ENCODE peak calls at places on chromosomes 16 and 17, in four cellular contexts. One of them, this sample, is unnamed.

GRCh38 chr17:67779098-67779672 is 46.1 kb upstream of the BPTF start:
- DNase-seq in AG10803: peak; percentile 47
- DNase-seq in OCI-LY7: peak; percentile 30
- DNase-seq in transverse colon: peak; percentile 27
- DNase-seq in this sample: no peak

GRCh38 chr17:35577826-35578194 is 561 bp downstream of the PEX12 start:
- DNase-seq in OCI-LY7: no peak
- DNase-seq in transverse colon: peak; percentile 19
- DNase-seq in AG10803: peak; percentile 10
- DNase-seq in this sample: no peak

GRCh38 chr17:17161759-17162158 is 44.4 kb downstream of the PLD6 start:
- DNase-seq in OCI-LY7: no peak
- DNase-seq in AG10803: no peak
- DNase-seq in transverse colon: no peak
- DNase-seq in this sample: no peak

GRCh38 chr16:76879420-76879819 is 311.6 kb upstream of the MON1B start:
- DNase-seq in transverse colon: no peak
- DNase-seq in OCI-LY7: no peak
- DNase-seq in AG10803: no peak
- DNase-seq in this sample: no peak

GRCh38 chr17:74206332-74206818 is 2.9 kb downstream of the RPL38 start:
- DNase-seq in OCI-LY7: no peak
- DNase-seq in transverse colon: no peak
- DNase-seq in AG10803: no peak
- DNase-seq in this sample: no peak

GRCh38 chr17:48064638-48065037 is 16.5 kb downstream of the NFE2L1 start:
- DNase-seq in OCI-LY7: no peak
- DNase-seq in transverse colon: no peak
- DNase-seq in AG10803: no peak
- DNase-seq in this sample: no peak

GRCh38 chr17:1153795-1154546 is 25.8 kb downstream of the ABR start:
- DNase-seq in AG10803: peak; percentile 87
- DNase-seq in transverse colon: peak; percentile 15
- DNase-seq in OCI-LY7: no peak
- DNase-seq in this sample: no peak

GRCh38 chr17:47367257-47367656 is 43.5 kb downstream of the EFCAB13 start:
- DNase-seq in OCI-LY7: no peak
- DNase-seq in transverse colon: no peak
- DNase-seq in AG10803: no peak
- DNase-seq in this sample: no peak

GRCh38 chr17:53490447-53490968 is 332.2 kb upstream of the KIF2B start:
- DNase-seq in OCI-LY7: no peak
- DNase-seq in transverse colon: no peak
- DNase-seq in AG10803: no peak
- DNase-seq in this sample: no peak

GRCh38 chr17:46770818-46771600 is 47.5 kb downstream of the WNT3 start:
- DNase-seq in OCI-LY7: peak; percentile 31
- DNase-seq in AG10803: peak; percentile 37
- DNase-seq in transverse colon: peak; percentile 54
- DNase-seq in this sample: no peak

GRCh38 chr16:81445143-81445922 is 725 bp downstream of the CMIP start:
- DNase-seq in OCI-LY7: peak; percentile 67
- DNase-seq in transverse colon: peak; percentile 50
- DNase-seq in AG10803: peak; percentile 21
- DNase-seq in this sample: no peak
- TF ChIP-seq CTCF in OCI-LY7: peak; percentile 68
- TF ChIP-seq CTCF in transverse colon: peak; percentile 27
- TF ChIP-seq CTCF in AG10803: peak; percentile 26
- TF ChIP-seq CTCF in this sample: no peak

GRCh38 chr17:77914440-77915254 is 43.9 kb upstream of the TNRC6C start:
- DNase-seq in transverse colon: no peak
- DNase-seq in AG10803: no peak
- DNase-seq in OCI-LY7: peak; percentile 29
- DNase-seq in this sample: peak; percentile 60
- TF ChIP-seq CTCF in transverse colon: no peak
- TF ChIP-seq CTCF in AG10803: no peak
- TF ChIP-seq CTCF in OCI-LY7: peak; percentile 71
- TF ChIP-seq CTCF in this sample: no peak

GRCh38 chr16:2963074-2963610 is 933 bp upstream of the KREMEN2 start:
- DNase-seq in OCI-LY7: no peak
- DNase-seq in AG10803: no peak
- DNase-seq in transverse colon: peak; percentile 8
- DNase-seq in this sample: no peak

GRCh38 chr16:2962334-2963073 is 1.6 kb upstream of the KREMEN2 start:
- DNase-seq in OCI-LY7: no peak
- DNase-seq in transverse colon: no peak
- DNase-seq in AG10803: no peak
- DNase-seq in this sample: no peak

GRCh38 chr16:2966043-2966802 is 2.1 kb downstream of the KREMEN2 start:
- DNase-seq in AG10803: no peak
- DNase-seq in OCI-LY7: no peak
- DNase-seq in transverse colon: peak; percentile 8
- DNase-seq in this sample: no peak

GRCh38 chr16:2964416-2965223 is 545 bp downstream of the KREMEN2 start:
- DNase-seq in OCI-LY7: peak; percentile 72
- DNase-seq in transverse colon: peak; percentile 58
- DNase-seq in AG10803: no peak
- DNase-seq in this sample: peak; percentile 87

DNA sequence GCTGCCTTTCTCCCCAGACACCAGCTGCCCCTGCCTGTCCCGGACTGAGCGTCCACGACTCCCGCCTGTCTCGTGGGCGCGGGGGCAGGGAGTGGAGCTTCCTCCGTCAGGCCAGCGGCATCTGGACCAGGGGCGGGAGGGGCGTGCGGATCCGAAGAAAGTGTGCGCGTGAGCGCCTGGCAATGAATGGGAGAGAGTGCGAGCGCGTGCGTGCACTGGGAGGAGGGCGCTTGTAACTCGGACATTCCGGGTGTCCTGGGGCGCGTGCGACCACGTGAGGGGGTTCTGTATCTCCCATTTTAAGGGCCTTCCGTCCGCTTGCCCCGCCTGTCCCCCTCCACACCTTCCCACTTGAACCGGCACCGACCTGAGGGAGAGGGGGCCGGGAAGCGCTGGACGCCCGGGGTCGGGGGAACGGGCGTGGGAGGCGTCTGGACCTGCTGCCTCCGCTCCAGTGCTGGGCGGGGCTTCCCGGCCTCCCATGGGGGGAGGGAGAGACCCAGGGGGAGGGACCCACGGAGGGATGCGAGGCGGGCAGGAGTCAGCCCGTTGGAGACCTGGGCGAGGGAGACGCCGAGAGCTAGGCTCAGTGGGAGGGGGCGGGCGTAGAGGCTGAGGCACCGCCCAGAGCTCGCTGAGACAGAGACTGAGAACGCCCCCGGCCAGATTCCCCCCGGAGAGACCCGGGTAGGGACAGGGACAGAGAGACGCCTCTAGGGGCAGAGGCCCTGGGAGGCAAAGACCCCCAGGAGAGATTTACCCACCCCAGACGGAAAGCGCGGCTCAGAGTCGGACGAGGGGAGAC is at the start of gene KREMEN2:
- DNase-seq in transverse colon: peak; percentile 21
- DNase-seq in OCI-LY7: no peak
- DNase-seq in AG10803: no peak
- DNase-seq in this sample: no peak
- TF ChIP-seq CTCF in transverse colon: no peak
- TF ChIP-seq CTCF in OCI-LY7: no peak
- TF ChIP-seq CTCF in AG10803: no peak
- TF ChIP-seq CTCF in this sample: no peak

GRCh38 chr17:38402897-38403296 is 25.4 kb upstream of the ARHGAP23 start:
- DNase-seq in OCI-LY7: no peak
- DNase-seq in transverse colon: no peak
- DNase-seq in AG10803: no peak
- DNase-seq in this sample: no peak
- TF ChIP-seq CTCF in OCI-LY7: peak; percentile 47
- TF ChIP-seq CTCF in transverse colon: no peak
- TF ChIP-seq CTCF in AG10803: peak; percentile 1
- TF ChIP-seq CTCF in this sample: no peak

DNA sequence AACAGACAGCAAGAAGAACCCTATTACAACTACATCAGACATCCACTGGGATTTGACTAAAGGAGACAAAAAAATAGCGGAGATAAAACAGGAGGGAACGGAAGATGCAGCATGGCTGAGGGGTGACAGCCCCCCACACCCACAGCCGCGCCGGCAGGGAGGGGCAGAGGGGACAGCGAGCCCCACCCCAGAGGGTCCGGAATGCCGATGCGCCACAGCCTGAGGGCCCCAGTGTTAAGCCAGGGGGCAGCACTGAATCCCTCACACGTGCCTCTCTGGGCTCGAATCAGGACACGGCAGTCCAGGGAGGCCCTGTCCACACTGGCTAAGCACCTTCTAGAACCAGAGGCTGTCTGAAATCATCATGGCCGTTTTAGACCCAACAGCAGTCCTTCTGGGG is 18.8 kb downstream of the MAP1LC3B start:
- DNase-seq in AG10803: no peak
- DNase-seq in OCI-LY7: no peak
- DNase-seq in transverse colon: no peak
- DNase-seq in this sample: no peak
- TF ChIP-seq CTCF in AG10803: no peak
- TF ChIP-seq CTCF in OCI-LY7: no peak
- TF ChIP-seq CTCF in transverse colon: no peak
- TF ChIP-seq CTCF in this sample: no peak